ENCODE peak calls at places on chromosomes 11 and 22, in four cellular contexts. U, Q, X and H are unnamed samples.

GRCh38 chr11:69841170-69841858 is 22.1 kb upstream of the FGF3 start:
- DNase-seq in U (no peak), Q (no peak), X (no peak), H (no peak)

GRCh38 chr11:76203937-76204336 is 2.4 kb downstream of the WNT11 start:
- DNase-seq in U (no peak), Q (no peak), X (no peak), H (no peak)

GRCh38 chr11:12411806-12412727 is 34.7 kb downstream of the PARVA start:
- DNase-seq in U (peak), Q (peak), X (no peak), H (peak)

GRCh38 chr11:70265341-70265740 is 5.1 kb upstream of the PPFIA1 start:
- DNase-seq in U (no peak), Q (no peak), X (no peak), H (no peak)

GRCh38 chr22:49725516-49725915 is 102.2 kb downstream of the BRD1 start:
- DNase-seq in U (no peak), Q (no peak), X (no peak), H (no peak)

GRCh38 chr22:50141891-50142363 is 28.6 kb upstream of the PANX2 start:
- DNase-seq in U (no peak), Q (no peak), X (no peak), H (peak)

GRCh38 chr22:23365524-23365923 is 185.2 kb downstream of the BCR start:
- DNase-seq in U (no peak), Q (no peak), X (no peak), H (no peak)

GRCh38 chr11:14583252-14584105 is 60.1 kb upstream of the PDE3B start:
- DNase-seq in U (no peak), Q (peak), X (no peak), H (no peak)

GRCh38 chr11:91239359-91239758 is 985.3 kb upstream of the FAT3 start:
- DNase-seq in U (no peak), Q (no peak), X (no peak), H (no peak)

GRCh38 chr11:128195057-128195751 is 392.2 kb downstream of the ETS1 start:
- DNase-seq in U (no peak), Q (no peak), X (no peak), H (no peak)

GRCh38 chr11:57675176-57675941 is 7.4 kb downstream of the ZDHHC5 start:
- DNase-seq in U (no peak), Q (no peak), X (no peak), H (no peak)

GRCh38 chr22:48627203-48627602 is 1200.5 kb downstream of the BRD1 start:
- DNase-seq in U (no peak), Q (no peak), X (no peak), H (no peak)

GRCh38 chr11:65780770-65781151 is at the start of gene AP5B1:
- DNase-seq in U (peak), Q (peak), X (no peak), H (peak)

GRCh38 chr22:41351011-41351410 is 30.7 kb upstream of the TEF start:
- DNase-seq in U (no peak), Q (no peak), X (no peak), H (no peak)

GRCh38 chr11:101880208-101880607 is 34.6 kb upstream of the CEP126 start:
- DNase-seq in U (no peak), Q (peak), X (no peak), H (no peak)

GRCh38 chr22:29003975-29004646 is 57.5 kb downstream of the C22orf31 start:
- DNase-seq in U (no peak), Q (peak), X (no peak), H (peak)

GRCh38 chr22:42639541-42640241 is 710 bp downstream of the ATP5MGL start:
- DNase-seq in U (no peak), Q (no peak), X (no peak), H (no peak)

GRCh38 chr11:68792400-68792955 is 41.2 kb upstream of the TESMIN start:
- DNase-seq in U (no peak), Q (no peak), X (no peak), H (no peak)

GRCh38 chr11:35752115-35752514 is 89.5 kb downstream of the TRIM44 start:
- DNase-seq in U (no peak), Q (no peak), X (no peak), H (no peak)

GRCh38 chr11:110565690-110566336 is 136.1 kb downstream of the FDX1 start:
- DNase-seq in U (no peak), Q (no peak), X (no peak), H (no peak)

GRCh38 chr11:85182437-85183109 is 444.6 kb downstream of the DLG2 start:
- DNase-seq in U (no peak), Q (peak), X (no peak), H (peak)

GRCh38 chr11:106990322-106990721 is 28.0 kb downstream of the GUCY1A2 start:
- DNase-seq in U (no peak), Q (no peak), X (no peak), H (peak)

GRCh38 chr22:49260681-49261580 is 566.7 kb downstream of the BRD1 start:
- DNase-seq in U (no peak), Q (no peak), X (no peak), H (no peak)

DNA sequence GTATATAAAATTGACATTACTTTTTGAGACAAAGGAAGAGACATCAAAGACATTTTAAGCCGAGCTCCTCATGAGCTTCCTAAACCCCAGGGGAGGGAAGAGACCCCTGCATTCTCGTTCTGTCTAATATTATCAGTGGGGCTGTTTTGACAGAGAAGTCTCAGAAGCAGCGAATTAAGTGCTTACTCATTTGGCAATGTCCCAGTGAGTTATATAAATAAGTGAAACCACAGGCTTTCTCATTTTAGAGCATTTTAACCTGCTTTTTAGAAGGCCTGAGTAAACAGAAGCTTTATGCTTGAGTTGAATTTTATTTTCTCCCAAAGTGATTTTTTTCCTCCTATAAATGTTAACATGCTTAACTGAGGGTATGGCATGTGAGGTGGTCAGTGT is 23.2 kb upstream of the C1QTNF4 start:
- DNase-seq in U (no peak), Q (no peak), X (no peak), H (no peak)
- TF ChIP-seq CREM in U (no peak), Q (no peak), X (no peak), H (no peak)

GRCh38 chr22:36056980-36057379 is 28.4 kb upstream of the RBFOX2 start:
- DNase-seq in U (no peak), Q (no peak), X (no peak), H (no peak)
- TF ChIP-seq CREM in U (no peak), Q (no peak), X (no peak), H (no peak)

GRCh38 chr11:26743622-26744021 is 21.8 kb upstream of the SLC5A12 start:
- DNase-seq in U (no peak), Q (no peak), X (peak), H (no peak)

DNA sequence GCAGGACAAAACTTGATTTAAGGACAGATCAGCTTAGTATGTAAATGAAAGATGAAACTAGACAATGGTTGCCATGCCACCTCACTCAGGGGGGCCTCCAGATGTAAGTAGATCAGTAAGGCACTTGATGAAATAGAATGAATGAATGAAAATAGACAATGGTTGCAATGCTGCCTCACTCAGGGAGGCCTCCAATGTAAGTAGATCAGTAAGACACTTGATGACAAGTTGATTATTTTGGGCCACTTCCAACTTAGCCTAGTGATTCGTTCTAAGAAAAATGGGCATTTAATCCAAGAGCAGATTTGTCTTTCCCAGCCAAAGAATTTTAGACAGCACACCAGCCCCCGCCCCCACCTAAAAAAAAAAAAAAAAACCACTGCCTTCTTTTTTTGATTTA is 19.2 kb upstream of the SLC5A12 start:
- DNase-seq in U (peak), Q (no peak), X (no peak), H (no peak)
- TF ChIP-seq CREM in U (no peak), Q (no peak), X (no peak), H (no peak)

GRCh38 chr22:47012589-47013365 is 250.3 kb downstream of the TBC1D22A start:
- DNase-seq in U (peak), Q (peak), X (no peak), H (no peak)
- TF ChIP-seq CREM in U (no peak), Q (no peak), X (no peak), H (no peak)

GRCh38 chr22:31088233-31088986 is 7.3 kb downstream of the SMTN start:
- DNase-seq in U (no peak), Q (no peak), X (no peak), H (no peak)

GRCh38 chr22:31089101-31090100 is 8.3 kb downstream of the SMTN start:
- DNase-seq in U (peak), Q (no peak), X (no peak), H (peak)

GRCh38 chr22:31085928-31086327 is 4.8 kb downstream of the SMTN start:
- DNase-seq in U (no peak), Q (no peak), X (no peak), H (no peak)

GRCh38 chr22:31086703-31087330 is 5.7 kb downstream of the SMTN start:
- DNase-seq in U (peak), Q (no peak), X (no peak), H (no peak)

DNA sequence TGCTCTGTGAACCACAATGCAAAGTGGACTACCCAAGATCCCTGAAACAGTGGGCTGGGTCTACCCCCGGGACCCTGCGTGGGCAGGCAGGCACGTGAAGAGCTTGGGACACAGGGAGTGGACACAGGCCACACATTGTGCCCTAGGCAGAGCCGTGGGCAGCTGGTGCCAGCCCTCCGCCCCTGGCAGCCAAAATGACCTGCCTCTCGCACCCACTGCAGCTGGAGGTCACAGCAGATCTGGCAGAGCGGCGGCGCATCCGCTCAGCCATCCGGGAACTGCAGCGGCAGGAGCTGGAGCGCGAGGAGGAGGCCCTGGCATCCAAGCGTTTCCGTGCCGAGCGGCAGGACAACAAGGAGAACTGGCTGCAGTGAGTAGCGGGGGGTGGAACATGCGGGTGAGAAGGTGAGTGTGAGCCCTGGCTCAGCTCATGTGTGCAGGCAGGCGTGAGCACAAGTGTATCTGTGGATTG is 6.7 kb downstream of the SMTN start:
- DNase-seq in U (no peak), Q (no peak), X (no peak), H (no peak)
- TF ChIP-seq CREM in U (no peak), Q (no peak), X (no peak), H (no peak)

DNA sequence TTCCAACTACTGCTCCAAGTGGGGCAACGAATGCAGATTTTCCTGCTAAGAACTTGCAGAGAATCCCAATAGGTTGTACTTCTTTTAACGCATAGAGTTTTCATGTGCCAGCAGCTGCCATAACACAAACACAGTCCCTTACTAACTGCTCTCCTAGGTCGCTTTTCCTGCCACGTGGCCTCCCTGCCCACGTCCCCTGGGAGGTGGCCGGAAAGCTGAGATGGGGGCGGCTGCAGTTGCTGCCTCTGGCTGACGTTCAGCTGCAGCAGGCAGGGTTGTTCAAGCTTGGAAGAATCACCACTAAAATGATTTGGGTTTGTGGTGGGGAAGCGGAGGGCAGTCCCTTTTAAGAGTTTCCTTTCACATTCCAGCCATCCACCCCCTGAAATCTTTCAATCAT is 39.3 kb downstream of the ZNF202 start:
- DNase-seq in U (no peak), Q (no peak), X (peak), H (no peak)
- TF ChIP-seq CREM in U (no peak), Q (no peak), X (no peak), H (no peak)

GRCh38 chr11:19536131-19536530 is 176.5 kb upstream of the NAV2 start:
- DNase-seq in U (no peak), Q (no peak), X (no peak), H (no peak)

GRCh38 chr11:19537803-19538453 is 174.7 kb upstream of the NAV2 start:
- DNase-seq in U (no peak), Q (no peak), X (no peak), H (no peak)

DNA sequence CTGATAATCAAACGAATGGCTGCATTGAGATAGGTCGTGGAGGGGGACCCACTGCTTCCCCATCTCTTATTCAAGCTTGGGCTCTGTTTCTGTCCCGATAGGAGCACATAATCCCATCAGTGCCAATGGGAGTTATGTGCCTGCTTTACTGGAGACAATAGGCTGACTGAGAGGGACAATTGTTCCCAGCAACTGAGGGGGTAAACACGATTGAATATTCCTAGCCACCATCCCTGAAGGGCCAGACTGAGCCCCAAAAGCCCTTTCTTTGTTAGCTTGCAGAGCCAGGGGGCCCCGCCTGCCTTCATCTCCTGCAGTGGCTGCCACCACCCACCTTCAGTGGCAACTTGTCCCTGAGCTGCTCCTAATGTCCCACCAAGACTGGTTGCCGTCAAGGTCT is 172.8 kb upstream of the NAV2 start:
- DNase-seq in U (no peak), Q (no peak), X (no peak), H (no peak)
- TF ChIP-seq CREM in U (no peak), Q (no peak), X (no peak), H (no peak)

DNA sequence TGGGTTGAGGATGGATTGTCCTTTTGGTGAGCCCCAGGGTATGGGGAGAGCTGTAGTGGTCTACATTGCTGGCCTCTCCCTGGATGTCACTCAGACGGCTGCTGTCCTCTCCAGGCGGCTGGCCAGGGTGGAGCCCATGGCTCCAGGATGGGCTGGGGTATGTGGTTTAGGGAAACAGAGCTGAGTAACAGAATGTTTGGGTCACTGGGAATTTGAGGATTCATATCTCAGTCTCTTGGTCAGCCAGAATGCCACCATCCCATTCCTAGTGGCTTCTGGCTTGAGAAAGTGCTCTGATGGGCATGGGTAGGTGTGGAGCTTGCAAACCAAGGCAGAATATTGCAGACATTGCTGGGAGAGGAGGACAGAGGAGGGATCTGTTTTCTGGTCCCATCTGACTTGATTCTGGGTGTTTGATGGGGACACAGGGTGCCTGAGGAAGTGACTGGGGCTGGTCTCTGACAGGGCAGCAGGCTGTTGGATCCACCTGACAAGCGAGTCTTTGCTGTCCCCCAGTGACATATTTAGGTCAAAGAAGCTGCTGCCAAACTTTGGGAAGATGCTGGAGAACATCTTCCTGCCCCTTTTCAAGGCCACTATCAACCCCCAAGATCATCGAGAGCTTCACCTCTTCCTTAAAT is 41.4 kb downstream of the AMPD3 start:
- DNase-seq in U (no peak), Q (no peak), X (no peak), H (no peak)
- TF ChIP-seq CREM in U (no peak), Q (no peak), X (no peak), H (no peak)